ENCODE peak calls at places on chromosomes 6 and 20, in nine cellular contexts. E, Y, Z, Q, R, V, H, O and P are unnamed samples.

GRCh38 chr6:64538760-64539159 is 903.2 kb downstream of the PHF3 start:
- DNase-seq in E (no peak), R (no peak), Q (peak; percentile 10), Z (no peak), H (no peak), V (no peak), Y (no peak), O (no peak), P (no peak)

GRCh38 chr6:93580441-93580840 is 161.1 kb upstream of the EPHA7 start:
- DNase-seq in R (no peak), Z (no peak), V (no peak), Q (no peak), H (no peak), O (no peak), E (no peak), Y (no peak), P (no peak)

GRCh38 chr6:32183483-32184083 is 470 bp downstream of the AGER start:
- DNase-seq in H (no peak), R (no peak), O (no peak), Q (no peak), E (no peak), Y (no peak), Z (no peak), V (no peak), P (no peak)

GRCh38 chr6:118705799-118706481 is 54.5 kb upstream of the CEP85L start:
- DNase-seq in O (no peak), Z (no peak), V (peak; percentile 28), H (peak; percentile 15), R (no peak), Y (no peak), E (no peak), Q (no peak), P (no peak)

GRCh38 chr6:51105357-51105756 is 286.7 kb downstream of the TFAP2B start:
- DNase-seq in R (no peak), V (no peak), H (no peak), Y (peak; percentile 26), Q (no peak), O (no peak), E (no peak), Z (no peak), P (no peak)

GRCh38 chr6:45387236-45387635 is 9.5 kb upstream of the SUPT3H start:
- DNase-seq in V (no peak), Y (peak; percentile 13), E (no peak), O (no peak), Q (no peak), H (no peak), Z (no peak), R (no peak), P (no peak)

GRCh38 chr6:44353336-44353735 is 10.9 kb downstream of the SPATS1 start:
- DNase-seq in H (no peak), E (no peak), Y (peak; percentile 42), O (no peak), R (no peak), Q (no peak), V (no peak), Z (no peak), P (no peak)

GRCh38 chr6:152129606-152130249 is 322.2 kb downstream of the ESR1 start:
- DNase-seq in Z (no peak), Q (no peak), Y (no peak), R (no peak), V (no peak), H (no peak), E (no peak), O (no peak), P (no peak)

GRCh38 chr20:815914-816606 is 17.5 kb upstream of the FAM110A start:
- DNase-seq in O (peak; percentile 43), Z (peak; percentile 71), H (peak; percentile 15), E (peak; percentile 29), V (peak; percentile 71), Q (peak; percentile 43), Y (peak; percentile 76), R (peak; percentile 48), P (peak; percentile 47)

GRCh38 chr6:92906385-92906784 is 513.0 kb downstream of the EPHA7 start:
- DNase-seq in R (no peak), E (no peak), O (no peak), V (no peak), Q (no peak), Y (no peak), H (no peak), Z (peak; percentile 2), P (no peak)

GRCh38 chr20:37053230-37053950 is 42.4 kb downstream of the RBL1 start:
- DNase-seq in Z (no peak), E (no peak), Y (no peak), H (no peak), V (no peak), Q (no peak), O (no peak), R (no peak), P (no peak)

GRCh38 chr6:160027931-160028330 is 59.0 kb downstream of the IGF2R start:
- DNase-seq in Y (no peak), H (no peak), E (no peak), R (no peak), Q (no peak), Z (no peak), O (no peak), V (no peak), P (no peak)

GRCh38 chr6:11758878-11759277 is 19.7 kb downstream of the ADTRP start:
- DNase-seq in Z (no peak), Y (no peak), H (no peak), E (no peak), V (no peak), O (no peak), Q (no peak), R (no peak), P (no peak)